ENCODE peak calls at places on chromosome 18, in five cellular contexts. One of them, this sample, is unnamed.

GRCh38 chr18:6960656-6961055 is 156.9 kb downstream of the LAMA1 start:
- DNase-seq in IMR-90: peak; percentile 65
- DNase-seq in H54: peak; percentile 27
- DNase-seq in adrenal gland: no peak
- DNase-seq in transverse colon: no peak
- DNase-seq in this sample: no peak

GRCh38 chr18:79577451-79578395 is 101.9 kb upstream of the CTDP1 start:
- DNase-seq in adrenal gland: no peak
- DNase-seq in IMR-90: peak; percentile 49
- DNase-seq in transverse colon: peak; percentile 20
- DNase-seq in H54: no peak
- DNase-seq in this sample: no peak

GRCh38 chr18:79395761-79396404 is at the start of gene NFATC1:
- DNase-seq in transverse colon: peak; percentile 67
- DNase-seq in IMR-90: peak; percentile 67
- DNase-seq in adrenal gland: peak; percentile 60
- DNase-seq in H54: peak; percentile 45
- DNase-seq in this sample: peak; percentile 75

GRCh38 chr18:29531746-29532145 is 1354.8 kb upstream of the CDH2 start:
- DNase-seq in adrenal gland: no peak
- DNase-seq in IMR-90: no peak
- DNase-seq in H54: no peak
- DNase-seq in transverse colon: no peak
- DNase-seq in this sample: no peak

GRCh38 chr18:78711316-78711715 is 268.3 kb upstream of the SALL3 start:
- DNase-seq in H54: no peak
- DNase-seq in transverse colon: no peak
- DNase-seq in IMR-90: no peak
- DNase-seq in adrenal gland: no peak
- DNase-seq in this sample: no peak

GRCh38 chr18:35511833-35512232 is 14.1 kb upstream of the INO80C start:
- DNase-seq in transverse colon: no peak
- DNase-seq in adrenal gland: no peak
- DNase-seq in H54: no peak
- DNase-seq in IMR-90: no peak
- DNase-seq in this sample: no peak

GRCh38 chr18:37176307-37176934 is 347.5 kb downstream of the KIAA1328 start:
- DNase-seq in IMR-90: no peak
- DNase-seq in H54: no peak
- DNase-seq in transverse colon: no peak
- DNase-seq in adrenal gland: no peak
- DNase-seq in this sample: no peak

GRCh38 chr18:35590935-35591334 is 9.4 kb downstream of the GALNT1 start:
- DNase-seq in IMR-90: peak; percentile 60
- DNase-seq in H54: no peak
- DNase-seq in transverse colon: no peak
- DNase-seq in adrenal gland: no peak
- DNase-seq in this sample: no peak

GRCh38 chr18:38007931-38008330 is 442.3 kb upstream of the CELF4 start:
- DNase-seq in H54: no peak
- DNase-seq in IMR-90: no peak
- DNase-seq in transverse colon: no peak
- DNase-seq in adrenal gland: no peak
- DNase-seq in this sample: no peak

GRCh38 chr18:9135081-9135911 is 1.3 kb upstream of the ANKRD12 start:
- DNase-seq in H54: no peak
- DNase-seq in IMR-90: no peak
- DNase-seq in transverse colon: no peak
- DNase-seq in adrenal gland: no peak
- DNase-seq in this sample: no peak

GRCh38 chr18:42183746-42184145 is 228.7 kb downstream of the PIK3C3 start:
- DNase-seq in transverse colon: no peak
- DNase-seq in IMR-90: peak; percentile 61
- DNase-seq in H54: peak; percentile 5
- DNase-seq in adrenal gland: peak; percentile 34
- DNase-seq in this sample: peak; percentile 30

GRCh38 chr18:9885170-9886004 is at the start of gene TXNDC2:
- DNase-seq in H54: no peak
- DNase-seq in transverse colon: no peak
- DNase-seq in adrenal gland: no peak
- DNase-seq in IMR-90: peak; percentile 37
- DNase-seq in this sample: peak; percentile 54

GRCh38 chr18:43932140-43932539 is 654.9 kb upstream of the SYT4 start:
- DNase-seq in H54: no peak
- DNase-seq in transverse colon: no peak
- DNase-seq in IMR-90: peak; percentile 13
- DNase-seq in adrenal gland: no peak
- DNase-seq in this sample: no peak

GRCh38 chr18:36828157-36828629 is 609 bp downstream of the TPGS2 start:
- DNase-seq in IMR-90: peak; percentile 55
- DNase-seq in adrenal gland: no peak
- DNase-seq in transverse colon: peak; percentile 34
- DNase-seq in H54: no peak
- DNase-seq in this sample: peak; percentile 86

GRCh38 chr18:48961547-48961946 is 10.8 kb upstream of the SMAD7 start:
- DNase-seq in IMR-90: peak; percentile 52
- DNase-seq in H54: no peak
- DNase-seq in transverse colon: no peak
- DNase-seq in adrenal gland: no peak
- DNase-seq in this sample: no peak

GRCh38 chr18:25261768-25262167 is 90.2 kb downstream of the ZNF521 start:
- DNase-seq in adrenal gland: no peak
- DNase-seq in transverse colon: no peak
- DNase-seq in IMR-90: no peak
- DNase-seq in H54: no peak
- DNase-seq in this sample: no peak

GRCh38 chr18:24601624-24602023 is 141.2 kb downstream of the HRH4 start:
- DNase-seq in adrenal gland: no peak
- DNase-seq in IMR-90: no peak
- DNase-seq in transverse colon: no peak
- DNase-seq in H54: no peak
- DNase-seq in this sample: no peak

GRCh38 chr18:25737710-25738251 is 352.6 kb downstream of the SS18 start:
- DNase-seq in adrenal gland: no peak
- DNase-seq in IMR-90: peak; percentile 97
- DNase-seq in transverse colon: no peak
- DNase-seq in H54: no peak
- DNase-seq in this sample: no peak

GRCh38 chr18:32771871-32772499 is 838 bp downstream of the KLHL14 start:
- DNase-seq in transverse colon: no peak
- DNase-seq in IMR-90: no peak
- DNase-seq in adrenal gland: no peak
- DNase-seq in H54: no peak
- DNase-seq in this sample: no peak

GRCh38 chr18:40904295-40904694 is 1050.7 kb upstream of the PIK3C3 start:
- DNase-seq in IMR-90: peak; percentile 4
- DNase-seq in adrenal gland: no peak
- DNase-seq in transverse colon: no peak
- DNase-seq in H54: no peak
- DNase-seq in this sample: no peak

GRCh38 chr18:68791801-68792200 is 6.1 kb upstream of the CCDC102B start:
- DNase-seq in IMR-90: peak; percentile 52
- DNase-seq in transverse colon: no peak
- DNase-seq in adrenal gland: no peak
- DNase-seq in H54: no peak
- DNase-seq in this sample: no peak

GRCh38 chr18:58793361-58793760 is 71.3 kb upstream of the ZNF532 start:
- DNase-seq in adrenal gland: no peak
- DNase-seq in IMR-90: peak; percentile 90
- DNase-seq in transverse colon: no peak
- DNase-seq in H54: peak; percentile 28
- DNase-seq in this sample: no peak

GRCh38 chr18:23824704-23825103 is 135.5 kb downstream of the LAMA3 start:
- DNase-seq in H54: no peak
- DNase-seq in IMR-90: peak; percentile 30
- DNase-seq in transverse colon: no peak
- DNase-seq in adrenal gland: no peak
- DNase-seq in this sample: no peak

GRCh38 chr18:6363216-6363615 is 51.5 kb downstream of the L3MBTL4 start:
- DNase-seq in adrenal gland: no peak
- DNase-seq in H54: no peak
- DNase-seq in IMR-90: no peak
- DNase-seq in transverse colon: no peak
- DNase-seq in this sample: no peak

GRCh38 chr18:58101291-58101706 is 57.3 kb downstream of the NEDD4L start:
- DNase-seq in adrenal gland: no peak
- DNase-seq in H54: no peak
- DNase-seq in IMR-90: no peak
- DNase-seq in transverse colon: no peak
- DNase-seq in this sample: no peak

GRCh38 chr18:55863876-55864275 is 275.9 kb upstream of the TCF4 start:
- DNase-seq in transverse colon: no peak
- DNase-seq in H54: no peak
- DNase-seq in IMR-90: peak; percentile 40
- DNase-seq in adrenal gland: no peak
- DNase-seq in this sample: no peak

GRCh38 chr18:79613186-79613931 is 66.2 kb upstream of the CTDP1 start:
- DNase-seq in IMR-90: no peak
- DNase-seq in H54: no peak
- DNase-seq in transverse colon: no peak
- DNase-seq in adrenal gland: peak; percentile 8
- DNase-seq in this sample: no peak

GRCh38 chr18:22739789-22740188 is 193.3 kb upstream of the RBBP8 start:
- DNase-seq in IMR-90: no peak
- DNase-seq in transverse colon: no peak
- DNase-seq in adrenal gland: no peak
- DNase-seq in H54: no peak
- DNase-seq in this sample: no peak
- TF ChIP-seq POLR2A in IMR-90: no peak
- TF ChIP-seq POLR2A in transverse colon: no peak
- TF ChIP-seq POLR2A in adrenal gland: no peak
- TF ChIP-seq POLR2A in H54: no peak
- TF ChIP-seq POLR2A in this sample: no peak

GRCh38 chr18:12948055-12948804 is 419 bp downstream of the SEH1L start:
- DNase-seq in adrenal gland: peak; percentile 96
- DNase-seq in H54: peak; percentile 81
- DNase-seq in IMR-90: peak; percentile 93
- DNase-seq in transverse colon: peak; percentile 96
- DNase-seq in this sample: peak; percentile 98

GRCh38 chr18:12943200-12943599 is 4.6 kb upstream of the SEH1L start:
- DNase-seq in IMR-90: peak; percentile 7
- DNase-seq in H54: no peak
- DNase-seq in adrenal gland: no peak
- DNase-seq in transverse colon: no peak
- DNase-seq in this sample: no peak

GRCh38 chr18:12944724-12945123 is 3.1 kb upstream of the SEH1L start:
- DNase-seq in IMR-90: no peak
- DNase-seq in transverse colon: peak; percentile 34
- DNase-seq in adrenal gland: peak; percentile 41
- DNase-seq in H54: peak; percentile 12
- DNase-seq in this sample: no peak

GRCh38 chr18:12946549-12947354 is 1.1 kb upstream of the SEH1L start:
- DNase-seq in H54: peak; percentile 17
- DNase-seq in transverse colon: peak; percentile 47
- DNase-seq in IMR-90: peak; percentile 89
- DNase-seq in adrenal gland: peak; percentile 77
- DNase-seq in this sample: peak; percentile 85

DNA sequence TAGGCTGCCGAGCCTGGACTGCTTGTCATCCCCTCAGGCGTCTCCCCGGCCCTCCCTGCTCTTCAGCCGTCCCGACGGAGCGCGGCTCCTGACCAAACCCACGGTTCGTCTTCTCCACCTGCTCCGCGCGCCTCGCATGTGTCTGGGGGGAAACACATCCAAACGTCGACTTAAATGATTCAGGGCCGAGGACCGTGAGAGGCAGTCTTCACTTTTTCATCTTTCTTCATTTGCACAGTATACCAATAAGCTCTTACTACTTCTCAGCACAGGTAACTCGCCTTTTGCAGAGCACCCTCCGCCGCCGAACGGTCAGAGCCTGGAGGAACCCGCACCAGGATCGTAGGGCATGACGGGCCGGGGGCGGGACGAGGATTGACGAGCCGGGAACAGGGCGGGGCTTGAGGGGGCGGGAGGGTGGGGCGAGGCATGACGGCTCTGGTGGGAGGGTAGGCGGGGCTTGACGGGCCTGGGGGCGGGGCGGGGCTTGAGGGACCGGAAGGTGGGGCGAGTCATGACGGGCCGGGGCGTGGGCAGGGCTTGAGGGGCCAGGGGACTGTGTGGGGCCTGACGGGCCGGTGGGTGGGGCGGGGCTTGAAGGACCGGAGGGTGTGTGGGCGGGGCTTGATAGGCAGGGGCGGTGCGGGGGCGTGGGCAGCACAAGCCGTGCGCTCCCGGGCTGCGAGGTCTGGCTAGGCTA is at the start of gene SEH1L:
- DNase-seq in H54: peak; percentile 86
- DNase-seq in IMR-90: peak; percentile 98
- DNase-seq in adrenal gland: peak; percentile 99
- DNase-seq in transverse colon: peak; percentile 100
- DNase-seq in this sample: peak; percentile 100
- TF ChIP-seq POLR2A in H54: peak; percentile 59
- TF ChIP-seq POLR2A in IMR-90: peak; percentile 34
- TF ChIP-seq POLR2A in adrenal gland: peak; percentile 80
- TF ChIP-seq POLR2A in transverse colon: peak; percentile 66
- TF ChIP-seq POLR2A in this sample: peak; percentile 49

DNA sequence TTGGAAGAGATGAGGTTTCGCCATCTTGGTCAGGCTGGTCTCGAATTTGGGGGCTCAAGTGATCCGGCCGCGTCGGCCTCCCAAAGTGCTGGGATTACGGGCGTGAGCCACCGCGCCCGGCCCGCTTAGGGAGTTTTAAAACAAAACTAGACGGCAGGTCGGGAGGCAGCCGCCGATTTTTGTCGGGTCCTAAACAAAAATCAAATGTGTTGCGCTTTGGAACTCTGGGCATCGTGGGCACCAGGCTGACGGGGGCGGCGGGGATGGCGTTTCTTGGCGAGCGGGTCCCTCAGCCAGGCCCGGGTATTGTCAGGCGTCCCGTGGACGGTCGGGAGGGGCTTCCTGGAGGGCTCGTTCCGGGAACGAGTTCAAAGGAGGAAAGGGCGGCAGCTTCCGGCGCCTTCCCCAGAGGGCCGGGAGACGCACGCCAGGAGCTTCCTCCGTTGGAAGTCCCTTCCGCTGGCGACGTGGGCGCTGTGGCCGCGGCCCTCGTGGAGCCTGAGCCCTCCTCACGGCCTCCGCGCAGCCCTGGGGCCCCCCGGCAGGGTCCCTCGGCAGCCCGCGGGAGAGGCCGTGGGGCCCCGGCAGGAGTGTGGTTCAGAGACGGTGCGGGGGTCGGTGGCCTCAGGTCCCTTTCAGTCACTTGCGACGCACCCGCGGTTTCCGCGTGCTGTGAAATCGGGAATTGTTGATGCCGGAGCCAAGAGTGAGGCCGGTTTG is 59.2 kb downstream of the EMILIN2 start:
- DNase-seq in adrenal gland: peak; percentile 63
- DNase-seq in IMR-90: no peak
- DNase-seq in H54: no peak
- DNase-seq in transverse colon: peak; percentile 79
- DNase-seq in this sample: peak; percentile 52
- TF ChIP-seq POLR2A in adrenal gland: no peak
- TF ChIP-seq POLR2A in IMR-90: no peak
- TF ChIP-seq POLR2A in H54: no peak
- TF ChIP-seq POLR2A in transverse colon: peak; percentile 60
- TF ChIP-seq POLR2A in this sample: peak; percentile 36

DNA sequence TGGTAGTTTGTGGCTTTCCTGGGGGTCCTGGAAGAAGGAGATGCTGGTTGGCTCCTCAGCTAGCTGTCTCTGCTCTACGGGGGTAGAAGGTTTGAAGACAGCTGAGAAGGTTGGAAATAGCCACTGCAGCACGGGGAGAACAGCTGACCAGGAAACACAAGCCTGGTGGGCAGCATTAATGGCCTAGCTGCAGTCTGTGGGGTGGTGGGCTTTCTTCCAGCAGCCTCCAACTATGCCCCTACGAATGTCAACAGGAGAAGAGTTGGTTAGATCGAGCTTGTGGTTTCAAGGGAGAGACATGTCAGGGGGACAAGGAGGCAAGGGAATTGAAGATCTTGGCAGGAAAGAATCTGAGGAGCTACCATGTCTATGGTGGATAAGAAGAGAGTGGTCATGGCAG is 38.9 kb downstream of the PMAIP1 start:
- DNase-seq in H54: no peak
- DNase-seq in adrenal gland: no peak
- DNase-seq in IMR-90: no peak
- DNase-seq in transverse colon: no peak
- DNase-seq in this sample: no peak
- TF ChIP-seq POLR2A in H54: no peak
- TF ChIP-seq POLR2A in adrenal gland: no peak
- TF ChIP-seq POLR2A in IMR-90: no peak
- TF ChIP-seq POLR2A in transverse colon: no peak
- TF ChIP-seq POLR2A in this sample: no peak